ENCODE peak calls at places on chromosomes 12 and 14, in four cellular contexts. T is HL-60, F is GM12878, Z is K562. K is an unnamed sample.

GRCh38 chr12:6222009-6222702 is 22.0 kb downstream of the CD9 start:
- DNase-seq in F (no peak), Z (no peak), T (no peak), K (no peak)

GRCh38 chr14:23612354-23612732 is 23.8 kb upstream of the DHRS2 start:
- DNase-seq in Z (no peak), F (no peak), T (no peak), K (no peak)

GRCh38 chr14:56590535-56590951 is 10.9 kb downstream of the TMEM260 start:
- DNase-seq in F (no peak), Z (no peak), T (no peak), K (no peak)

GRCh38 chr14:20477211-20477876 is 8.1 kb downstream of the PNP start:
- DNase-seq in Z (no peak), F (no peak), T (no peak), K (no peak)

GRCh38 chr14:55336691-55337090 is 65.5 kb downstream of the FBXO34 start:
- DNase-seq in F (no peak), T (no peak), Z (no peak), K (no peak)

GRCh38 chr12:48811454-48812090 is 6.7 kb upstream of the CACNB3 start:
- DNase-seq in T (no peak), F (no peak), Z (no peak), K (no peak)

GRCh38 chr12:46562625-46563228 is 190.2 kb upstream of the SLC38A2 start:
- DNase-seq in F (no peak), Z (no peak), T (peak), K (no peak)

GRCh38 chr14:92568621-92569479 is 55.3 kb downstream of the RIN3 start:
- DNase-seq in T (no peak), Z (no peak), F (peak), K (no peak)

GRCh38 chr12:121287267-121287954 is 9.1 kb downstream of the CAMKK2 start:
- DNase-seq in F (no peak), T (peak), Z (no peak), K (no peak)

GRCh38 chr12:93151079-93151759 is 222.1 kb upstream of the EEA1 start:
- DNase-seq in T (no peak), Z (no peak), F (no peak), K (no peak)

GRCh38 chr12:39503445-39503844 is 60.5 kb upstream of the KIF21A start:
- DNase-seq in T (no peak), Z (no peak), F (no peak), K (no peak)

GRCh38 chr12:27616356-27617150 is 79.7 kb upstream of the REP15 start:
- DNase-seq in F (no peak), Z (no peak), T (no peak), K (no peak)

GRCh38 chr12:33265900-33266299 is 173.7 kb downstream of the SYT10 start:
- DNase-seq in Z (no peak), F (no peak), T (no peak), K (no peak)

GRCh38 chr12:96402061-96402460 is 1.8 kb upstream of the CDK17 start:
- DNase-seq in T (no peak), F (no peak), Z (no peak), K (no peak)

GRCh38 chr12:111304642-111305071 is 64.2 kb downstream of the PHETA1 start:
- DNase-seq in F (no peak), Z (peak), T (peak), K (no peak)

GRCh38 chr12:52600941-52601481 is at the start of gene KRT72:
- DNase-seq in Z (no peak), F (no peak), T (no peak), K (no peak)

GRCh38 chr12:108592033-108592909 is 5.6 kb downstream of the TMEM119 start:
- DNase-seq in T (no peak), F (no peak), Z (no peak), K (no peak)

GRCh38 chr14:23575086-23575485 is 3.5 kb downstream of the JPH4 start:
- DNase-seq in Z (no peak), F (no peak), T (no peak), K (no peak)

GRCh38 chr14:22391908-22392307 is 197.1 kb downstream of the DAD1 start:
- DNase-seq in F (peak), Z (peak), T (peak), K (no peak)

GRCh38 chr14:66330916-66331315 is 155.3 kb upstream of the CCDC196 start:
- DNase-seq in Z (no peak), T (no peak), F (no peak), K (no peak)

GRCh38 chr14:51401272-51401671 is 161.2 kb downstream of the TMX1 start:
- DNase-seq in F (no peak), T (no peak), Z (no peak), K (no peak)

GRCh38 chr14:76775695-76776305 is 14.5 kb downstream of the VASH1 start:
- DNase-seq in Z (no peak), F (no peak), T (no peak), K (no peak)

GRCh38 chr14:101349108-101349507 is 212.2 kb upstream of the DIO3 start:
- DNase-seq in Z (no peak), F (no peak), T (no peak), K (no peak)

GRCh38 chr12:69388371-69388770 is 28.8 kb downstream of the YEATS4 start:
- DNase-seq in T (no peak), F (no peak), Z (no peak), K (no peak)

GRCh38 chr12:78951746-78952532 is 87.4 kb downstream of the SYT1 start:
- DNase-seq in Z (no peak), T (no peak), F (no peak), K (no peak)

GRCh38 chr14:59565112-59565511 is 11.5 kb downstream of the CCDC175 start:
- DNase-seq in F (no peak), T (no peak), Z (no peak), K (no peak)

GRCh38 chr14:54048311-54048710 is 91.7 kb upstream of the BMP4 start:
- DNase-seq in F (no peak), Z (no peak), T (peak), K (no peak)
- TF ChIP-seq SPI1 in F (no peak), Z (no peak), T (no peak), K (no peak)

GRCh38 chr12:80257920-80258319 is 158.6 kb downstream of the OTOGL start:
- DNase-seq in T (no peak), Z (no peak), F (no peak), K (no peak)
- TF ChIP-seq SPI1 in T (no peak), Z (no peak), F (no peak), K (no peak)

GRCh38 chr14:105075364-105076295 is 10.4 kb upstream of the GPR132 start:
- DNase-seq in T (peak), F (no peak), Z (peak), K (peak)
- TF ChIP-seq SPI1 in T (peak), F (no peak), Z (peak), K (peak)

GRCh38 chr14:24834951-24835350 is 201.0 kb upstream of the GZMB start:
- DNase-seq in Z (no peak), F (no peak), T (no peak), K (no peak)

GRCh38 chr14:24837280-24838046 is 203.5 kb upstream of the GZMB start:
- DNase-seq in F (no peak), T (no peak), Z (no peak), K (no peak)

GRCh38 chr14:24839617-24840203 is 205.7 kb upstream of the GZMB start:
- DNase-seq in T (no peak), F (no peak), Z (no peak), K (no peak)

GRCh38 chr14:24840204-24840893 is 206.4 kb upstream of the GZMB start:
- DNase-seq in F (no peak), Z (no peak), T (no peak), K (no peak)

DNA sequence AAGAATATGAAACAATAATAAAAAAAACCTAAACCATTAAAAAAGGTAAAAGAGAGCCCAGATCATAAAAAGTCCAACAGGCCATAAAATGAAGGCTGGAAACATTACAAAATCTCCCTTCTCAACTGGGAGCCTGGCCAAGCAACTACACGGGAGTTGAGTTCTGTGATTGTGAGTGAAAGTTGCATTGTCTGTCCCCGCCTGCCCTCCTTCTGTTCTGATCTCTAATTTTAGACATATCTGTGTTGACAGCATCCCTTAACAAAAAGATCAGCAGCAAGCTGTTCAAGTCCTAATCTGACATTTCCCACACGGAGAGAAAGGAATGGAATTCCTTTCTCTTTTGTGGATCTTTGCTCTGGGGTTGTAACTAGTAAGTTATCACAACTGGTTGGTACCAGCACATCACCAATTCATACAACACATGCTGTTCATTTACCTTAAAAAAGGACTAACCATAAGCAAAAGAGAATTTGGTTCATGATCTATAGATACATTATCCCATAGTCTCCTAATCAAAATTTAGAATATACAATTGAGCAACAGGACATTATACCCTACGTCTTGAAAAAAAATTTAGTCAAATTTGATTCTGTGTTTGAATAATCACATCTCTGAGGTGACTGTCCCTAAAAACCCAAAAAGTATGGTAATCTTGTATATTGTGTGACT is 205.1 kb upstream of the GZMB start:
- DNase-seq in Z (no peak), F (no peak), T (no peak), K (no peak)
- TF ChIP-seq SPI1 in Z (no peak), F (no peak), T (no peak), K (no peak)

GRCh38 chr12:71484272-71484905 is 44.8 kb downstream of the LGR5 start:
- DNase-seq in Z (no peak), T (no peak), F (no peak), K (no peak)
- TF ChIP-seq SPI1 in Z (no peak), T (no peak), F (no peak), K (no peak)